ENCODE peak calls at places on chromosomes 11 and 22, in four cellular contexts. L is GM23338, Y is fibroblast of lung, H is chondrocyte. R is an unnamed sample.

GRCh38 chr11:112790286-112790685 is 170.9 kb upstream of the NCAM1 start:
- DNase-seq in Y (no peak), L (no peak), H (no peak), R (no peak)

GRCh38 chr11:117045956-117046355 is 52.3 kb downstream of the SIK3 start:
- DNase-seq in L (no peak), Y (no peak), H (no peak), R (no peak)

GRCh38 chr22:49398115-49398514 is 429.6 kb downstream of the BRD1 start:
- DNase-seq in L (no peak), Y (no peak), H (no peak), R (no peak)

GRCh38 chr11:61429346-61429690 is 457 bp downstream of the CPSF7 start:
- DNase-seq in Y (peak), H (no peak), L (peak), R (peak)

GRCh38 chr11:8671651-8672062 is 10.8 kb downstream of the TRIM66 start:
- DNase-seq in Y (peak), L (no peak), H (no peak), R (no peak)

GRCh38 chr22:30591191-30591587 is 521 bp downstream of the PES1 start:
- DNase-seq in Y (peak), L (no peak), H (no peak), R (peak)

GRCh38 chr11:32562839-32563599 is 20.6 kb upstream of the EIF3M start:
- DNase-seq in L (no peak), Y (peak), H (no peak), R (no peak)

GRCh38 chr11:64644348-64645242 is 53.6 kb downstream of the SLC22A12 start:
- DNase-seq in Y (no peak), H (no peak), L (peak), R (peak)

GRCh38 chr11:16607675-16608644 is 130.5 kb upstream of the C11orf58 start:
- DNase-seq in Y (peak), H (peak), L (peak), R (no peak)

GRCh38 chr11:93573184-93573583 is 30.0 kb upstream of the SMCO4 start:
- DNase-seq in Y (no peak), H (no peak), L (no peak), R (no peak)

GRCh38 chr22:48334971-48335370 is 1492.7 kb downstream of the BRD1 start:
- DNase-seq in Y (no peak), H (no peak), L (no peak), R (no peak)

GRCh38 chr22:44664149-44664548 is 37.9 kb upstream of the PRR5 start:
- DNase-seq in H (no peak), L (no peak), Y (peak), R (peak)

GRCh38 chr22:37556750-37557149 is 3.5 kb upstream of the CDC42EP1 start:
- DNase-seq in Y (peak), L (peak), H (no peak), R (no peak)

GRCh38 chr11:64088159-64089026 is 52.7 kb downstream of the FLRT1 start:
- DNase-seq in H (no peak), Y (no peak), L (peak), R (no peak)

GRCh38 chr11:83957038-83957900 is 671.1 kb upstream of the CCDC90B start:
- DNase-seq in L (no peak), H (no peak), Y (no peak), R (no peak)

GRCh38 chr11:107688322-107688918 is 23.4 kb downstream of the SLN start:
- DNase-seq in H (no peak), L (no peak), Y (no peak), R (no peak)

GRCh38 chr11:65353900-65354264 is 669 bp upstream of the TIGD3 start:
- DNase-seq in L (no peak), H (no peak), Y (no peak), R (no peak)

GRCh38 chr11:31240340-31240904 is 129.1 kb downstream of the DCDC1 start:
- DNase-seq in H (no peak), L (peak), Y (peak), R (peak)

GRCh38 chr11:66718320-66718971 is 10.6 kb downstream of the SPTBN2 start:
- DNase-seq in Y (no peak), L (peak), H (no peak), R (no peak)
- TF ChIP-seq CTCF in Y (no peak), L (peak), H (no peak), R (no peak)

DNA sequence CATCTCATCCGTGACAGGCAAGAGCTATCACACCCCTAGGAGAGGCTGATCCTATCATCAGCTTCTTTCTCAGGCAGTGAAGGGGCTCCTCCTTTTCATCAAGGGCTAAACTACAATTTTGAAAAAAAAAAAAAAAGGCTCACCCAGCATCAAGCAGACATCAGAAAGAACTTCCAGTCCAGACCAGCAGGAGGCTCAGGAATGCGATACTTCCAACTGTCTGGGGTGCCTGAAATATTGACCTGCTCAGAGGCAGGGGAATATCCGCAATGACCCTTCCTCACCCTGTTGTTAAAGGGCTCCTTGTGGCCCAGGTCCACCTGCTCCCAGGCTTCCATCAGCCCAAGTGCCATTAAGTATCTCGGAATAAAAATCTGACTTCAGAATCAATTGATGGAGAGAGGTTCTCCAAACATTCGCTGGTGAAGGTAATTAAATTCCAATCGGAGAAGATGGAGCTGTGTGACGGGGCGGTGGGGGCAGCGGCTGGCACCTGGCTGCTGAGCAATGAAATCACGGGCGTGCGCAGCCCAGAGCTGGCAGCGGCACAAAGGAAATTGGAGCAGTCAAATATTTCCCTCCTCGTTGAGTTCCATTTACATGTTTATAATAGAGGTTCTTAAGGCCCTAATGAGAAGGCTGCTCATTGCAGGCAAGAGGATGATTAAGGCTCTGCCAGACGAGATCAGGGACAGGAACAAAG is 68.9 kb upstream of the THY1 start:
- DNase-seq in H (peak), L (peak), Y (peak), R (no peak)
- TF ChIP-seq CTCF in H (peak), L (peak), Y (peak), R (no peak)

DNA sequence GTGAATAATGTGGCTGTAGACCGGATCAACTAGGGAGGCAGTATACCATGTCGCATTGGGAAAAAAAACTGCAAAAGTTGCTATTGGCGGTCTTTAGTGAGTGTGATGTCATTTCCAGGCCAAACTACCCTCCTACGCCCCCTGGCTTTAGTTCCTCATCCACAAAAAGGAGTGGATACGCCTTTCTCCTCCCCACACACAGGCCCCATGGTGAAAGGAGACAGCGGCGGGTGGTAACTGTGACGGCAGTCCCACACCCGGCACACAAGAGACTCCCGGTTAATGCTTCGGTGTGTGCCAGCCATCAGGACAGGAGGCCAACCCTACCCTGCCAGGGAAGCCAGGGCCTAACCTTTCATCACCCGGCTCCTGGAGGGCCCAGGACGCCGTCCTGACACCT is 11.0 kb downstream of the TP53I11 start:
- DNase-seq in L (peak), H (no peak), Y (no peak), R (no peak)
- TF ChIP-seq CTCF in L (peak), H (peak), Y (peak), R (no peak)

GRCh38 chr11:1628506-1629325 is 859 bp upstream of the KRTAP5-5 start:
- DNase-seq in H (peak), Y (no peak), L (peak), R (peak)
- TF ChIP-seq CTCF in H (peak), Y (peak), L (peak), R (peak)

DNA sequence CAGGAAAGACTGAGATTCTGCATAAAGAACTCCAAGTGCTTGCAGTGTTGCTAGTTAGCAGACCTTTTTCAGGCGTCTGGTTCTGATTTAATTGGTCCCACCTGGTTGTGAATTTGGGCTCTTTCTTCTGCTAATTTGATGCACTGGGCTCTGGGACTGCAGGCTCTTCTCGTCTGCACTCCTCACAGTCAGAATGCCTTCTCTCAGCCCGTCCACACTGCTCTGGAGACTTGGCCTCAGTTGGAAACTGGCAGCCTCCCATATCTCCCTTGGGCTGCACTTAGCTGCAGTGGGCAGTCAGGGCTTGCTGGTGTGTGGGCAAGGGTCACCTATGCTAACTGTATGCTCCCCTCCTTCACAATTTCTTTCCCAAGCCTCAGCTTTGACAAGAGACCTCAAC is 1.5 kb downstream of the TRIM6 start:
- DNase-seq in H (no peak), L (peak), Y (peak), R (no peak)
- TF ChIP-seq CTCF in H (no peak), L (no peak), Y (no peak), R (no peak)

GRCh38 chr11:130449996-130450419 is 1.6 kb downstream of the ADAMTS15 start:
- DNase-seq in L (peak), Y (peak), H (no peak), R (no peak)
- TF ChIP-seq CTCF in L (peak), Y (peak), H (peak), R (no peak)

GRCh38 chr22:39802682-39803081 is 90.9 kb downstream of the ENTHD1 start:
- DNase-seq in Y (no peak), H (no peak), L (no peak), R (no peak)

GRCh38 chr22:39809772-39810557 is 83.6 kb downstream of the ENTHD1 start:
- DNase-seq in H (no peak), L (no peak), Y (no peak), R (no peak)

GRCh38 chr22:39805117-39805516 is 88.4 kb downstream of the ENTHD1 start:
- DNase-seq in H (no peak), Y (no peak), L (no peak), R (no peak)

DNA sequence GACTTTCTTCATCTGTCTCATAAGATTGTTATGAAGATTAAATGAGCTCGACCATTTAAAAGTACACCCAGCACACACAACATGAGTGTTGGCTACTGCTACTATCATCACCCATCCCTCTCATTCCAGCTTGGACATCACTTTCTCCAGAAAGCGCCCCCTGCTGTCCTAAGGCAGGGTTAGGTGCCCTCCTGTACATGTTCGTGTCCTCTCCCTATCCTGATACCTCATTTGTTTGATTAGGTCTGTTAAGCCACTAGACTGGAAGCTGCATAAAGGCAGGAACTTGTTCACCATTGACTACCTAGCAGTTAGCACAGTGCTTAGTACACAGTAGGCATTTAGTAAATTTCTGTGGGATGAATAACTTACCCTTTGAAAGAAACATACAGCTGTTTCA is 85.5 kb downstream of the ENTHD1 start:
- DNase-seq in Y (no peak), H (no peak), L (peak), R (peak)
- TF ChIP-seq CTCF in Y (peak), H (peak), L (peak), R (peak)

GRCh38 chr11:46363455-46363920 is 16.2 kb downstream of the DGKZ start:
- DNase-seq in H (no peak), L (no peak), Y (peak), R (no peak)

GRCh38 chr11:46360878-46361277 is 13.6 kb downstream of the DGKZ start:
- DNase-seq in H (no peak), Y (no peak), L (no peak), R (no peak)

GRCh38 chr11:46363031-46363407 is 15.8 kb downstream of the DGKZ start:
- DNase-seq in Y (peak), H (no peak), L (no peak), R (no peak)

GRCh38 chr11:46361283-46362145 is 14.3 kb downstream of the DGKZ start:
- DNase-seq in L (no peak), H (peak), Y (peak), R (peak)

GRCh38 chr11:46362146-46363030 is 15.1 kb downstream of the DGKZ start:
- DNase-seq in H (no peak), Y (no peak), L (no peak), R (no peak)
- TF ChIP-seq CTCF in H (no peak), Y (no peak), L (no peak), R (no peak)

R was measured in activated CD8-positive, alpha-beta T cell treated with anti-CD3 and anti-CD28 coated beads for 36 hours.